ENCODE peak calls at places on chromosome 10, in eight cellular contexts. One of them, this sample, is unnamed.

GRCh38 chr10:109062371-109062770 is 860.9 kb downstream of the XPNPEP1 start:
- DNase-seq in NCI-H1417: no peak
- DNase-seq in T follicular helper cell: no peak
- DNase-seq in T-helper 1 cell: no peak
- DNase-seq in memory B cell: no peak
- DNase-seq in HFF-Myc: no peak
- DNase-seq in activated CD4-positive, alpha-beta T cell treated with anti-CD3 and anti-CD28 coated beads, Interleukin-2, amount 10 ng/mL, durations not matched to agents 7 days and 5 days: no peak
- DNase-seq in naive thymus-derived CD8-positive, alpha-beta T cell: no peak
- DNase-seq in this sample: no peak

GRCh38 chr10:42783181-42783549 is 570 bp downstream of the BMS1 start:
- DNase-seq in NCI-H1417: peak
- DNase-seq in T follicular helper cell: no peak
- DNase-seq in T-helper 1 cell: no peak
- DNase-seq in memory B cell: no peak
- DNase-seq in HFF-Myc: peak
- DNase-seq in activated CD4-positive, alpha-beta T cell treated with anti-CD3 and anti-CD28 coated beads, Interleukin-2, amount 10 ng/mL, durations not matched to agents 7 days and 5 days: peak
- DNase-seq in naive thymus-derived CD8-positive, alpha-beta T cell: no peak
- DNase-seq in this sample: no peak

GRCh38 chr10:49550563-49550962 is 11.6 kb upstream of the ERCC6 start:
- DNase-seq in NCI-H1417: no peak
- DNase-seq in T follicular helper cell: no peak
- DNase-seq in T-helper 1 cell: no peak
- DNase-seq in memory B cell: no peak
- DNase-seq in HFF-Myc: no peak
- DNase-seq in activated CD4-positive, alpha-beta T cell treated with anti-CD3 and anti-CD28 coated beads, Interleukin-2, amount 10 ng/mL, durations not matched to agents 7 days and 5 days: no peak
- DNase-seq in naive thymus-derived CD8-positive, alpha-beta T cell: no peak
- DNase-seq in this sample: no peak

GRCh38 chr10:12975266-12975665 is 26.2 kb downstream of the CCDC3 start:
- DNase-seq in NCI-H1417: peak
- DNase-seq in T follicular helper cell: no peak
- DNase-seq in T-helper 1 cell: no peak
- DNase-seq in memory B cell: no peak
- DNase-seq in HFF-Myc: no peak
- DNase-seq in activated CD4-positive, alpha-beta T cell treated with anti-CD3 and anti-CD28 coated beads, Interleukin-2, amount 10 ng/mL, durations not matched to agents 7 days and 5 days: no peak
- DNase-seq in naive thymus-derived CD8-positive, alpha-beta T cell: no peak
- DNase-seq in this sample: no peak

GRCh38 chr10:13421382-13421917 is 73.4 kb upstream of the SEPHS1 start:
- DNase-seq in NCI-H1417: no peak
- DNase-seq in T follicular helper cell: no peak
- DNase-seq in T-helper 1 cell: no peak
- DNase-seq in memory B cell: no peak
- DNase-seq in HFF-Myc: no peak
- DNase-seq in activated CD4-positive, alpha-beta T cell treated with anti-CD3 and anti-CD28 coated beads, Interleukin-2, amount 10 ng/mL, durations not matched to agents 7 days and 5 days: no peak
- DNase-seq in naive thymus-derived CD8-positive, alpha-beta T cell: no peak
- DNase-seq in this sample: no peak

GRCh38 chr10:68816796-68817412 is 10.4 kb upstream of the STOX1 start:
- DNase-seq in NCI-H1417: no peak
- DNase-seq in T follicular helper cell: no peak
- DNase-seq in T-helper 1 cell: no peak
- DNase-seq in memory B cell: no peak
- DNase-seq in HFF-Myc: no peak
- DNase-seq in activated CD4-positive, alpha-beta T cell treated with anti-CD3 and anti-CD28 coated beads, Interleukin-2, amount 10 ng/mL, durations not matched to agents 7 days and 5 days: no peak
- DNase-seq in naive thymus-derived CD8-positive, alpha-beta T cell: no peak
- DNase-seq in this sample: no peak

GRCh38 chr10:3538850-3539531 is 246.0 kb downstream of the KLF6 start:
- DNase-seq in NCI-H1417: no peak
- DNase-seq in T follicular helper cell: no peak
- DNase-seq in T-helper 1 cell: no peak
- DNase-seq in memory B cell: no peak
- DNase-seq in HFF-Myc: no peak
- DNase-seq in activated CD4-positive, alpha-beta T cell treated with anti-CD3 and anti-CD28 coated beads, Interleukin-2, amount 10 ng/mL, durations not matched to agents 7 days and 5 days: no peak
- DNase-seq in naive thymus-derived CD8-positive, alpha-beta T cell: no peak
- DNase-seq in this sample: no peak

GRCh38 chr10:3928078-3928477 is 143.1 kb upstream of the KLF6 start:
- DNase-seq in NCI-H1417: no peak
- DNase-seq in T follicular helper cell: no peak
- DNase-seq in T-helper 1 cell: no peak
- DNase-seq in memory B cell: no peak
- DNase-seq in HFF-Myc: no peak
- DNase-seq in activated CD4-positive, alpha-beta T cell treated with anti-CD3 and anti-CD28 coated beads, Interleukin-2, amount 10 ng/mL, durations not matched to agents 7 days and 5 days: no peak
- DNase-seq in naive thymus-derived CD8-positive, alpha-beta T cell: no peak
- DNase-seq in this sample: no peak

GRCh38 chr10:3692331-3692860 is 92.6 kb downstream of the KLF6 start:
- DNase-seq in NCI-H1417: no peak
- DNase-seq in T follicular helper cell: no peak
- DNase-seq in T-helper 1 cell: no peak
- DNase-seq in memory B cell: no peak
- DNase-seq in HFF-Myc: no peak
- DNase-seq in activated CD4-positive, alpha-beta T cell treated with anti-CD3 and anti-CD28 coated beads, Interleukin-2, amount 10 ng/mL, durations not matched to agents 7 days and 5 days: no peak
- DNase-seq in naive thymus-derived CD8-positive, alpha-beta T cell: no peak
- DNase-seq in this sample: no peak

GRCh38 chr10:77788496-77789010 is 138.0 kb downstream of the DLG5 start:
- DNase-seq in NCI-H1417: no peak
- DNase-seq in T follicular helper cell: no peak
- DNase-seq in T-helper 1 cell: no peak
- DNase-seq in memory B cell: no peak
- DNase-seq in HFF-Myc: no peak
- DNase-seq in activated CD4-positive, alpha-beta T cell treated with anti-CD3 and anti-CD28 coated beads, Interleukin-2, amount 10 ng/mL, durations not matched to agents 7 days and 5 days: no peak
- DNase-seq in naive thymus-derived CD8-positive, alpha-beta T cell: no peak
- DNase-seq in this sample: no peak

GRCh38 chr10:74921744-74922143 is 95.3 kb downstream of the KAT6B start:
- DNase-seq in NCI-H1417: no peak
- DNase-seq in T follicular helper cell: no peak
- DNase-seq in T-helper 1 cell: no peak
- DNase-seq in memory B cell: no peak
- DNase-seq in HFF-Myc: no peak
- DNase-seq in activated CD4-positive, alpha-beta T cell treated with anti-CD3 and anti-CD28 coated beads, Interleukin-2, amount 10 ng/mL, durations not matched to agents 7 days and 5 days: no peak
- DNase-seq in naive thymus-derived CD8-positive, alpha-beta T cell: no peak
- DNase-seq in this sample: no peak

GRCh38 chr10:75772153-75772887 is 340.9 kb downstream of the LRMDA start:
- DNase-seq in NCI-H1417: no peak
- DNase-seq in T follicular helper cell: no peak
- DNase-seq in T-helper 1 cell: no peak
- DNase-seq in memory B cell: no peak
- DNase-seq in HFF-Myc: no peak
- DNase-seq in activated CD4-positive, alpha-beta T cell treated with anti-CD3 and anti-CD28 coated beads, Interleukin-2, amount 10 ng/mL, durations not matched to agents 7 days and 5 days: peak
- DNase-seq in naive thymus-derived CD8-positive, alpha-beta T cell: peak
- DNase-seq in this sample: no peak

GRCh38 chr10:79310217-79310865 is 36.9 kb upstream of the PPIF start:
- DNase-seq in NCI-H1417: no peak
- DNase-seq in T follicular helper cell: no peak
- DNase-seq in T-helper 1 cell: no peak
- DNase-seq in memory B cell: no peak
- DNase-seq in HFF-Myc: no peak
- DNase-seq in activated CD4-positive, alpha-beta T cell treated with anti-CD3 and anti-CD28 coated beads, Interleukin-2, amount 10 ng/mL, durations not matched to agents 7 days and 5 days: no peak
- DNase-seq in naive thymus-derived CD8-positive, alpha-beta T cell: no peak
- DNase-seq in this sample: no peak

GRCh38 chr10:71821909-71822763 is 28.9 kb downstream of the PSAP start:
- DNase-seq in NCI-H1417: no peak
- DNase-seq in T follicular helper cell: no peak
- DNase-seq in T-helper 1 cell: no peak
- DNase-seq in memory B cell: no peak
- DNase-seq in HFF-Myc: no peak
- DNase-seq in activated CD4-positive, alpha-beta T cell treated with anti-CD3 and anti-CD28 coated beads, Interleukin-2, amount 10 ng/mL, durations not matched to agents 7 days and 5 days: peak
- DNase-seq in naive thymus-derived CD8-positive, alpha-beta T cell: no peak
- DNase-seq in this sample: no peak

GRCh38 chr10:80444646-80445319 is 9.3 kb upstream of the TSPAN14 start:
- DNase-seq in NCI-H1417: peak
- DNase-seq in T follicular helper cell: peak
- DNase-seq in T-helper 1 cell: no peak
- DNase-seq in memory B cell: no peak
- DNase-seq in HFF-Myc: peak
- DNase-seq in activated CD4-positive, alpha-beta T cell treated with anti-CD3 and anti-CD28 coated beads, Interleukin-2, amount 10 ng/mL, durations not matched to agents 7 days and 5 days: peak
- DNase-seq in naive thymus-derived CD8-positive, alpha-beta T cell: peak
- DNase-seq in this sample: peak